ENCODE peak calls at places on chromosomes 11 and 22, in seven cellular contexts. A, S, M, D, W, J and O are unnamed samples.

GRCh38 chr22:46139895-46140350 is 10.4 kb upstream of the PPARA start:
- DNase-seq in W (no peak), A (no peak), S (no peak), M (no peak), D (no peak), J (no peak), O (no peak)

GRCh38 chr11:98701541-98701940 is 319.2 kb upstream of the CNTN5 start:
- DNase-seq in J (no peak), D (no peak), A (no peak), W (no peak), M (no peak), S (no peak), O (no peak)

GRCh38 chr22:31339148-31339832 is 6.9 kb downstream of the PATZ1 start:
- DNase-seq in S (no peak), W (no peak), M (no peak), D (no peak), J (no peak), A (no peak), O (no peak)

GRCh38 chr11:9982127-9982795 is 311.8 kb downstream of the SBF2 start:
- DNase-seq in J (no peak), A (no peak), D (no peak), M (no peak), W (no peak), S (no peak), O (peak; percentile 23)

GRCh38 chr11:67022341-67022933 is 497 bp upstream of the SYT12 start:
- DNase-seq in S (no peak), J (no peak), M (no peak), W (no peak), D (peak; percentile 87), A (no peak), O (peak; percentile 37)

GRCh38 chr11:124669193-124669592 is 4.3 kb downstream of the SIAE start:
- DNase-seq in D (peak; percentile 64), W (peak; percentile 62), A (peak; percentile 24), J (peak; percentile 52), S (peak; percentile 49), M (no peak), O (peak; percentile 78)

GRCh38 chr22:44359496-44360110 is 46.9 kb upstream of the SHISAL1 start:
- DNase-seq in D (no peak), M (no peak), S (no peak), A (no peak), J (no peak), W (no peak), O (no peak)

GRCh38 chr11:128931066-128931465 is 11.6 kb downstream of the TP53AIP1 start:
- DNase-seq in A (no peak), J (no peak), M (no peak), W (no peak), D (no peak), S (no peak), O (no peak)

GRCh38 chr11:44140805-44141204 is 45.3 kb downstream of the EXT2 start:
- DNase-seq in A (no peak), M (no peak), W (no peak), J (no peak), S (no peak), D (no peak), O (no peak)

GRCh38 chr22:37419916-37420655 is 7.2 kb downstream of the ELFN2 start:
- DNase-seq in J (peak; percentile 35), A (peak; percentile 22), M (no peak), W (peak; percentile 74), D (no peak), S (peak; percentile 9), O (no peak)

GRCh38 chr11:78789365-78789764 is 214.7 kb upstream of the NARS2 start:
- DNase-seq in S (no peak), W (no peak), D (no peak), J (no peak), A (no peak), M (no peak), O (no peak)

GRCh38 chr22:22616636-22617035 is 27.8 kb upstream of the GGTLC2 start:
- DNase-seq in D (no peak), A (peak; percentile 18), S (peak; percentile 38), M (no peak), J (peak; percentile 12), W (no peak), O (no peak)

GRCh38 chr11:96486890-96487633 is 97.2 kb downstream of the JRKL start:
- DNase-seq in W (peak; percentile 45), M (no peak), S (no peak), A (no peak), J (no peak), D (no peak), O (no peak)

GRCh38 chr22:42635531-42635930 is 4.9 kb downstream of the ATP5MGL start:
- DNase-seq in W (no peak), M (no peak), S (no peak), D (no peak), A (no peak), J (no peak), O (peak; percentile 93)

GRCh38 chr11:114377612-114378267 is 22.6 kb downstream of the C11orf71 start:
- DNase-seq in D (no peak), J (no peak), S (no peak), A (no peak), W (peak; percentile 35), M (no peak), O (peak; percentile 85)

GRCh38 chr11:32006799-32007388 is 84.0 kb upstream of the RCN1 start:
- DNase-seq in M (no peak), W (peak; percentile 84), A (no peak), S (no peak), D (peak; percentile 53), J (peak; percentile 10), O (peak; percentile 76)

GRCh38 chr22:35315141-35315854 is 15.6 kb downstream of the TOM1 start:
- DNase-seq in J (no peak), S (no peak), A (no peak), W (no peak), D (no peak), M (no peak), O (no peak)

GRCh38 chr11:73308003-73308962 is at the start of gene ARHGEF17:
- DNase-seq in M (no peak), W (peak; percentile 88), D (peak; percentile 70), S (no peak), A (peak; percentile 19), J (peak; percentile 23), O (peak; percentile 92)

GRCh38 chr22:47450876-47451475 is 688.5 kb downstream of the TBC1D22A start:
- DNase-seq in W (no peak), M (no peak), D (no peak), A (no peak), S (no peak), J (no peak), O (no peak)

GRCh38 chr11:65489706-65490310 is 9.0 kb upstream of the MALAT1 start:
- DNase-seq in M (no peak), W (no peak), J (no peak), D (no peak), A (no peak), S (no peak), O (no peak)

GRCh38 chr11:72521672-72522071 is 87.3 kb upstream of the CLPB start:
- DNase-seq in M (no peak), W (no peak), S (no peak), A (no peak), J (no peak), D (no peak), O (no peak)

GRCh38 chr11:123187670-123188507 is 7.2 kb downstream of the CLMP start:
- DNase-seq in W (no peak), S (no peak), J (no peak), M (no peak), A (no peak), D (no peak), O (no peak)

GRCh38 chr11:114330373-114330772 is 34.2 kb downstream of the NNMT start:
- DNase-seq in W (no peak), M (no peak), S (no peak), A (no peak), D (no peak), J (no peak), O (no peak)

GRCh38 chr11:128302425-128303186 is 284.8 kb downstream of the ETS1 start:
- DNase-seq in S (peak; percentile 95), D (no peak), M (no peak), A (peak; percentile 79), J (peak; percentile 71), W (no peak), O (no peak)

GRCh38 chr22:30990675-30991074 is 21.6 kb downstream of the TUG1 start:
- DNase-seq in D (no peak), S (no peak), W (no peak), A (no peak), J (no peak), M (no peak), O (no peak)

GRCh38 chr11:5364214-5364613 is 12.9 kb downstream of the OR51B6 start:
- DNase-seq in W (no peak), D (no peak), M (no peak), J (no peak), A (no peak), S (no peak), O (peak; percentile 78)

GRCh38 chr11:118319031-118319814 is 14.7 kb downstream of the CD3E start:
- DNase-seq in D (no peak), S (no peak), A (no peak), J (no peak), M (no peak), W (no peak), O (no peak)

GRCh38 chr11:130831506-130832385 is 84.5 kb downstream of the SNX19 start:
- DNase-seq in M (no peak), J (peak; percentile 10), D (no peak), W (peak; percentile 43), A (no peak), S (no peak), O (no peak)

GRCh38 chr11:70595452-70595851 is 197.1 kb downstream of the CTTN start:
- DNase-seq in M (no peak), D (no peak), A (no peak), S (no peak), W (no peak), J (no peak), O (no peak)